ENCODE peak calls at places on chromosomes 6 and 20, in five cellular contexts. One of them, this sample, is unnamed.

GRCh38 chr6:53956068-53956711 is 155.1 kb upstream of the MLIP start:
- DNase-seq in GM20000: peak
- DNase-seq in NCI-H1436: peak
- DNase-seq in activated CD4-positive, alpha-beta T cell treated with anti-CD3 and anti-CD28 coated beads, Interleukin-2, amount 50 U/mL, for 24 hours: no peak
- DNase-seq in SHP77: peak
- DNase-seq in this sample: peak

GRCh38 chr6:165889636-165890403 is 226.8 kb upstream of the PDE10A start:
- DNase-seq in GM20000: peak
- DNase-seq in NCI-H1436: no peak
- DNase-seq in activated CD4-positive, alpha-beta T cell treated with anti-CD3 and anti-CD28 coated beads, Interleukin-2, amount 50 U/mL, for 24 hours: no peak
- DNase-seq in SHP77: no peak
- DNase-seq in this sample: no peak

GRCh38 chr6:136326038-136326561 is 36.5 kb upstream of the BCLAF1 start:
- DNase-seq in GM20000: no peak
- DNase-seq in NCI-H1436: peak
- DNase-seq in activated CD4-positive, alpha-beta T cell treated with anti-CD3 and anti-CD28 coated beads, Interleukin-2, amount 50 U/mL, for 24 hours: no peak
- DNase-seq in SHP77: peak
- DNase-seq in this sample: no peak

GRCh38 chr6:125050663-125051318 is 88.6 kb downstream of the RNF217 start:
- DNase-seq in GM20000: no peak
- DNase-seq in NCI-H1436: no peak
- DNase-seq in activated CD4-positive, alpha-beta T cell treated with anti-CD3 and anti-CD28 coated beads, Interleukin-2, amount 50 U/mL, for 24 hours: no peak
- DNase-seq in SHP77: no peak
- DNase-seq in this sample: no peak

GRCh38 chr20:50237349-50237748 is 46.7 kb downstream of the CEBPB start:
- DNase-seq in GM20000: no peak
- DNase-seq in NCI-H1436: no peak
- DNase-seq in activated CD4-positive, alpha-beta T cell treated with anti-CD3 and anti-CD28 coated beads, Interleukin-2, amount 50 U/mL, for 24 hours: no peak
- DNase-seq in SHP77: no peak
- DNase-seq in this sample: no peak

GRCh38 chr6:168032383-168032760 is 34.9 kb downstream of the KIF25 start:
- DNase-seq in GM20000: no peak
- DNase-seq in NCI-H1436: no peak
- DNase-seq in activated CD4-positive, alpha-beta T cell treated with anti-CD3 and anti-CD28 coated beads, Interleukin-2, amount 50 U/mL, for 24 hours: no peak
- DNase-seq in SHP77: no peak
- DNase-seq in this sample: no peak

GRCh38 chr6:67431076-67431475 is 1204.0 kb upstream of the ADGRB3 start:
- DNase-seq in GM20000: no peak
- DNase-seq in NCI-H1436: no peak
- DNase-seq in activated CD4-positive, alpha-beta T cell treated with anti-CD3 and anti-CD28 coated beads, Interleukin-2, amount 50 U/mL, for 24 hours: no peak
- DNase-seq in SHP77: no peak
- DNase-seq in this sample: no peak

GRCh38 chr6:67812693-67813092 is 822.4 kb upstream of the ADGRB3 start:
- DNase-seq in GM20000: no peak
- DNase-seq in NCI-H1436: no peak
- DNase-seq in activated CD4-positive, alpha-beta T cell treated with anti-CD3 and anti-CD28 coated beads, Interleukin-2, amount 50 U/mL, for 24 hours: no peak
- DNase-seq in SHP77: no peak
- DNase-seq in this sample: no peak

GRCh38 chr6:166005401-166005845 is 162.2 kb downstream of the TBXT start:
- DNase-seq in GM20000: no peak
- DNase-seq in NCI-H1436: no peak
- DNase-seq in activated CD4-positive, alpha-beta T cell treated with anti-CD3 and anti-CD28 coated beads, Interleukin-2, amount 50 U/mL, for 24 hours: no peak
- DNase-seq in SHP77: no peak
- DNase-seq in this sample: no peak

GRCh38 chr20:58986286-58986967 is 5.4 kb downstream of the NELFCD start:
- DNase-seq in GM20000: no peak
- DNase-seq in NCI-H1436: no peak
- DNase-seq in activated CD4-positive, alpha-beta T cell treated with anti-CD3 and anti-CD28 coated beads, Interleukin-2, amount 50 U/mL, for 24 hours: no peak
- DNase-seq in SHP77: no peak
- DNase-seq in this sample: no peak

GRCh38 chr6:106613590-106613989 is 15.7 kb downstream of the RTN4IP1 start:
- DNase-seq in GM20000: no peak
- DNase-seq in NCI-H1436: no peak
- DNase-seq in activated CD4-positive, alpha-beta T cell treated with anti-CD3 and anti-CD28 coated beads, Interleukin-2, amount 50 U/mL, for 24 hours: no peak
- DNase-seq in SHP77: no peak
- DNase-seq in this sample: no peak

GRCh38 chr6:89392823-89393222 is 19.2 kb downstream of the RRAGD start:
- DNase-seq in GM20000: no peak
- DNase-seq in NCI-H1436: no peak
- DNase-seq in activated CD4-positive, alpha-beta T cell treated with anti-CD3 and anti-CD28 coated beads, Interleukin-2, amount 50 U/mL, for 24 hours: no peak
- DNase-seq in SHP77: no peak
- DNase-seq in this sample: no peak

GRCh38 chr6:143443096-143443495 is 7.4 kb downstream of the ADAT2 start:
- DNase-seq in GM20000: no peak
- DNase-seq in NCI-H1436: no peak
- DNase-seq in activated CD4-positive, alpha-beta T cell treated with anti-CD3 and anti-CD28 coated beads, Interleukin-2, amount 50 U/mL, for 24 hours: no peak
- DNase-seq in SHP77: no peak
- DNase-seq in this sample: no peak

GRCh38 chr6:167341665-167342655 is 17.1 kb downstream of the TTLL2 start:
- DNase-seq in GM20000: no peak
- DNase-seq in NCI-H1436: peak
- DNase-seq in activated CD4-positive, alpha-beta T cell treated with anti-CD3 and anti-CD28 coated beads, Interleukin-2, amount 50 U/mL, for 24 hours: no peak
- DNase-seq in SHP77: peak
- DNase-seq in this sample: no peak

GRCh38 chr20:44973053-44973452 is 6.7 kb downstream of the STK4 start:
- DNase-seq in GM20000: no peak
- DNase-seq in NCI-H1436: no peak
- DNase-seq in activated CD4-positive, alpha-beta T cell treated with anti-CD3 and anti-CD28 coated beads, Interleukin-2, amount 50 U/mL, for 24 hours: no peak
- DNase-seq in SHP77: no peak
- DNase-seq in this sample: no peak

This sample was measured in germinal center.